ENCODE peak calls at places on chromosomes 4 and X, in four cellular contexts. E is mammary epithelial cell, Y is neural progenitor cell, F is C1 segment of cervical spinal cord. L is an unnamed sample.

GRCh38 chrX:119655125-119655524 is 37.8 kb downstream of the SEPTIN6 start:
- DNase-seq in F (no peak), E (peak; percentile 67), Y (no peak), L (peak; percentile 62)

GRCh38 chrX:119181491-119181890 is 53.9 kb upstream of the KIAA1210 start:
- DNase-seq in F (no peak), E (peak; percentile 9), Y (peak; percentile 40), L (peak; percentile 14)

GRCh38 chr4:101419324-101420135 is 72.2 kb upstream of the PPP3CA start:
- DNase-seq in E (no peak), Y (peak; percentile 72), F (no peak), L (peak; percentile 37)

GRCh38 chr4:56460085-56460484 is 7.3 kb upstream of the SRP72 start:
- DNase-seq in E (peak; percentile 24), F (no peak), Y (no peak), L (no peak)

GRCh38 chr4:116215622-116216021 is 869.8 kb downstream of the TRAM1L1 start:
- DNase-seq in Y (no peak), F (no peak), E (no peak), L (no peak)

GRCh38 chr4:163587867-163588266 is 93.4 kb downstream of the TMA16 start:
- DNase-seq in E (no peak), Y (no peak), F (no peak), L (peak; percentile 32)

GRCh38 chr4:101127176-101127790 is 220.0 kb downstream of the PPP3CA start:
- DNase-seq in Y (no peak), E (no peak), F (no peak), L (no peak)

GRCh38 chr4:160375746-160376452 is 1273.0 kb downstream of the RAPGEF2 start:
- DNase-seq in Y (no peak), E (peak; percentile 20), F (no peak), L (peak; percentile 27)

GRCh38 chr4:82748781-82749504 is 49.7 kb downstream of the SCD5 start:
- DNase-seq in F (no peak), E (no peak), Y (no peak), L (no peak)

L was measured in HT1080.